ENCODE peak calls at places on chromosomes 2 and 18, in five cellular contexts. One of them, this sample, is unnamed.

GRCh38 chr18:63131106-63131943 is 188.2 kb downstream of the BCL2 start:
- DNase-seq in thyroid gland: peak; percentile 58
- DNase-seq in cardiac muscle cell: peak; percentile 58
- DNase-seq in spleen: no peak
- DNase-seq in aorta: no peak
- DNase-seq in this sample: peak; percentile 6

GRCh38 chr2:238338710-238339394 is 18.5 kb downstream of the TRAF3IP1 start:
- DNase-seq in thyroid gland: no peak
- DNase-seq in cardiac muscle cell: no peak
- DNase-seq in spleen: no peak
- DNase-seq in aorta: no peak
- DNase-seq in this sample: no peak

GRCh38 chr2:196566969-196567666 is 72.4 kb upstream of the CCDC150 start:
- DNase-seq in thyroid gland: no peak
- DNase-seq in cardiac muscle cell: no peak
- DNase-seq in spleen: no peak
- DNase-seq in aorta: no peak
- DNase-seq in this sample: peak; percentile 4

GRCh38 chr2:180075763-180076362 is 68.8 kb upstream of the CWC22 start:
- DNase-seq in thyroid gland: no peak
- DNase-seq in cardiac muscle cell: no peak
- DNase-seq in spleen: no peak
- DNase-seq in aorta: no peak
- DNase-seq in this sample: no peak

GRCh38 chr18:37266290-37266689 is 299.3 kb downstream of the CELF4 start:
- DNase-seq in thyroid gland: no peak
- DNase-seq in cardiac muscle cell: peak; percentile 24
- DNase-seq in spleen: no peak
- DNase-seq in aorta: no peak
- DNase-seq in this sample: no peak

GRCh38 chr2:45131587-45131986 is 122.3 kb upstream of the SIX2 start:
- DNase-seq in thyroid gland: no peak
- DNase-seq in cardiac muscle cell: no peak
- DNase-seq in spleen: no peak
- DNase-seq in aorta: no peak
- DNase-seq in this sample: peak; percentile 11

GRCh38 chr18:62045316-62045715 is 141.5 kb downstream of the PIGN start:
- DNase-seq in thyroid gland: no peak
- DNase-seq in cardiac muscle cell: no peak
- DNase-seq in spleen: no peak
- DNase-seq in aorta: no peak
- DNase-seq in this sample: no peak

GRCh38 chr2:148645925-148646559 is 1.5 kb downstream of the EPC2 start:
- DNase-seq in thyroid gland: peak; percentile 30
- DNase-seq in cardiac muscle cell: peak; percentile 60
- DNase-seq in spleen: no peak
- DNase-seq in aorta: peak; percentile 50
- DNase-seq in this sample: peak; percentile 56

DNA sequence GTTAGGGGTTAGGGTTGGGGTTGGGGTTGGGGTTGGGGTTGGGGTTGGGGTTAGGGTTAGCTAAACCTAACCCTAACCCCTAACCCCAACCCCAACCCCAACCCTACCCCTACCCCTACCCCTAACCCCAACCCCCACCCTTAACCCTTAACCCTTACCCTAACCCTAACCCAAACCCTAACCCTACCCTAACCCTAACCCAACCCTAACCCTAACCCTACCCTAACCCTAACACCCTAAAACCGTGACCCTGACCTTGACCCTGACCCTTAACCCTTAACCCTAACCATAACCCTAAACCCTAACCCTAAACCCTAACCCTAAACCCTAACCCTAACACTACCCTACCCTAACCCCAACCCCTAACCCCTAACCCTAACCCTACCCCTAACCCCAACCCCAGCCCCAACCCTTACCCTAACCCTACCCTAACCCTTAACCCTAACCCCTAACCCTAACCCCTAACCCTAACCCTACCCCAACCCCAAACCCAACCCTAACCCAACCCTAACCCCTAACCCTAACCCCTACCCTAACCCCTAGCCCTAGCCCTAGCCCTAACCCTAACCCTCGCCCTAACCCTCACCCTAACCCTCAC is 24.1 kb upstream of the RABL2A start:
- DNase-seq in thyroid gland: no peak
- DNase-seq in cardiac muscle cell: no peak
- DNase-seq in spleen: no peak
- DNase-seq in aorta: no peak
- DNase-seq in this sample: no peak
- H3K4me3 ChIP-seq in thyroid gland: no peak overlapping the region
- H3K4me3 ChIP-seq in cardiac muscle cell: peak overlapping the region; percentile 25
- H3K4me3 ChIP-seq in spleen: peak overlapping the region; percentile 76
- H3K4me3 ChIP-seq in aorta: no peak overlapping the region
- H3K4me3 ChIP-seq in this sample: peak overlapping the region; percentile 70

DNA sequence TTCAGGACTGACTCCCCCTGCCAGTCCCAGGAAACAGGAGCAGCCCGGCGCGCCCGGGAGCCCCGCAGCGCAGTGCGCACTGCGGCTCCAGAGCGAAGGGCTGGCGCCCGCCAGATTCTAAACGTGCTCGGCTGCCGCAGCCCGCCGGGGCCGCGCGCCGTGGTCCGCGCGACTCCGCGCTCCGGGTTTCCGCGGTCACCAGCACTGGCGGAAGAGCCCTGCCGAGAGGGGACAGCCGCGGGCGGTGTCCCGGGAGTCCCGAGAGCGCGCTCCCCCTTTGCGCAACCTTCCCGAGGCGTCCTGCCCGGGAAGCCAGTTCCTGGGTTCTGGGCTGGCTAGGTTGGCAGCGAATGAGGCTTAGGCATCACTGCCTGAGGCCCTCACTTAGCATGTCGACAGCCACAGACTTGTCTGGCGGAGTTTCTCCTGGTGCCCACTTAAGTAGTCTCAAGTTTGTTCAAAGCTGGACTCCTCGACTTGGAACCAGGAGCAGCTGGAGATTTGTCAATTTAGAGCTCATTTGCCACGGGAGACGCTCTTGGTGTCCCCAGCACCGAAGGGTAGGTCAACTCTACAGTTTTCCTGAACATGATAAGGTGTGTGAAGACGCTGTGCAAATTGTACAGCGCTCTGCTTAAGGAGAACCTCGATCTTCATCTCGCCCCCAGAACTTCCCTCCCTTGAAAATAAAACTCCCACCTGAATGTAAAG is 1.5 kb upstream of the VSNL1 start:
- DNase-seq in thyroid gland: peak; percentile 84
- DNase-seq in cardiac muscle cell: peak; percentile 88
- DNase-seq in spleen: no peak
- DNase-seq in aorta: peak; percentile 64
- DNase-seq in this sample: peak; percentile 77
- H3K27me3 ChIP-seq in thyroid gland: no peaks in the 10 kb centered on the region
- H3K27me3 ChIP-seq in cardiac muscle cell: peaks cover 51% of the 10 kb centered on the region
- H3K27me3 ChIP-seq in spleen: peaks cover 68% of the 10 kb centered on the region
- H3K27me3 ChIP-seq in aorta: peaks cover 2% of the 10 kb centered on the region
- H3K27me3 ChIP-seq in this sample: peaks cover 4% of the 10 kb centered on the region

DNA sequence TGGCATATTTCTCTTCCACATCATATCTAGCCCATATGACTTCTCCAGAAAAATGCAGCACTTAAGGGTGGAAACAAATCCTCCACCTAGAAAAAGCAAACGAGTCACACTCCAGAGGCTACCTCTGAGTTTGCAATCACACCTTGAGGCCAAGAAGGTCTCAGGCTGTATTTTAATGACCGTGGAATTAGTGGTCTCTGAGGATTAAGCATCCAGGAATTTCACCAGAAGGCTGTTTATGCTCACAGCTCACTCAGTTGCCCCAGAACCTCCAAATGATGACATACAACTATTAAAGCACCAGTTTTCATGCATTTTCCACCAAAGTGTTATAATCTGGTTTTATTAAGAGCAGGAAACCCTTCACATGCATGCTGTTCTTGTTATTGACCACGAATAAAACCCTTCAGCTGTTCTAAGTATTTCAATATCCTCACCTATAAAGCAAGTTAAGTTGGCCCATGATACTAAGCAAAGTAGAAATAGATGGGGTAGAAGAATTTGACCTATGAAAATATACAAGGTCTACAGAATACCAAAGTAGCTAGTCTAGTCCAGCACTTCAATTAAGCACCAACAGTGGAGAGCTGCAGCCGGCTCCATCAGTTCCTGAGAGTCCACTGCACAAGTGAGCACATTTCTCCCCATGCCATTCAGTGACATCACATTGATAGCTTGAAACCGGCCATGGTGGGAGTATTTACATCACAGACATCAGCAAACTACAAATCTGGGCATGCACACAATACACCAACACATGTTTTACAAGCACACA is 39.5 kb upstream of the SLC14A1 start:
- DNase-seq in thyroid gland: peak; percentile 47
- DNase-seq in cardiac muscle cell: no peak
- DNase-seq in spleen: no peak
- DNase-seq in aorta: no peak
- DNase-seq in this sample: no peak
- H3K4me3 ChIP-seq in thyroid gland: no peak overlapping the region
- H3K4me3 ChIP-seq in cardiac muscle cell: no peak overlapping the region
- H3K4me3 ChIP-seq in spleen: no peak overlapping the region
- H3K4me3 ChIP-seq in aorta: no peak overlapping the region
- H3K4me3 ChIP-seq in this sample: no peak overlapping the region

GRCh38 chr2:110854355-110855081 is 122.1 kb downstream of the ACOXL start:
- DNase-seq in thyroid gland: no peak
- DNase-seq in cardiac muscle cell: peak; percentile 16
- DNase-seq in spleen: no peak
- DNase-seq in aorta: no peak
- DNase-seq in this sample: no peak

GRCh38 chr2:110861616-110862260 is 129.4 kb downstream of the ACOXL start:
- DNase-seq in thyroid gland: no peak
- DNase-seq in cardiac muscle cell: no peak
- DNase-seq in spleen: no peak
- DNase-seq in aorta: no peak
- DNase-seq in this sample: no peak

GRCh38 chr2:110860620-110861019 is 128.2 kb downstream of the ACOXL start:
- DNase-seq in thyroid gland: no peak
- DNase-seq in cardiac muscle cell: no peak
- DNase-seq in spleen: no peak
- DNase-seq in aorta: no peak
- DNase-seq in this sample: no peak

GRCh38 chr2:110858993-110859770 is 126.8 kb downstream of the ACOXL start:
- DNase-seq in thyroid gland: no peak
- DNase-seq in cardiac muscle cell: no peak
- DNase-seq in spleen: no peak
- DNase-seq in aorta: no peak
- DNase-seq in this sample: no peak

DNA sequence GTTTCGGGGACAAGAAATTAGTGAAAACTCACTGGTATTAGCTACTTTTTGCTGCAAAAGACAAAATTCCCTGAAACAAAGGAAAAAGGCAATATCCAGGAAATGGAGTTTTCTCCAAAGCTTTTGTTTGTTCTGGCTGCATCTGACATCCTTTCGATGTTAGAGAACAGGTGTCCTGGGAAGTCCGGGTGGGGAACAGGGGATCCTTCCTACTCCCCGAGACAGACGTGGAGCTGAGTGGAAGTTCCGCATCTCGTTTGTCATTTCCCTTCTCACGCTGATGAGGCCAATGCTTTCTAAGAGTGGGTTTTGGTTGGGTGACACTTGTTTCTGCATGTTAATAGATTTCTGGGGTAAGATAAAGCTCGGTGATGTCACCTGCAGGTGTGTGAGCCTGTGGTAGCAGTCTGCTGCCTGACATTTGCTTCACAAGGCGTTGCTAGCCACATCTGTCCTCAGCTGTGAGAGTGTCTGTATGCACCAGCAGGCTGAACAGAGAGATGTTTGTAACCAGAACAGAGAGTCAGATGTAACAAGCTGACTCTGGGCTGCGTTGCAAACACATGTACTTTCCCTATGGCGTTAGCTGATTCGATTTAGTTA is 125.9 kb downstream of the ACOXL start:
- DNase-seq in thyroid gland: no peak
- DNase-seq in cardiac muscle cell: no peak
- DNase-seq in spleen: no peak
- DNase-seq in aorta: no peak
- DNase-seq in this sample: no peak
- H3K27me3 ChIP-seq in thyroid gland: no peaks in the 10 kb centered on the region
- H3K27me3 ChIP-seq in cardiac muscle cell: peaks cover 4% of the 10 kb centered on the region
- H3K27me3 ChIP-seq in spleen: no peaks in the 10 kb centered on the region
- H3K27me3 ChIP-seq in aorta: no peaks in the 10 kb centered on the region
- H3K27me3 ChIP-seq in this sample: peaks cover 18% of the 10 kb centered on the region

GRCh38 chr2:226136739-226137138 is 662.9 kb downstream of the IRS1 start:
- DNase-seq in thyroid gland: no peak
- DNase-seq in cardiac muscle cell: no peak
- DNase-seq in spleen: peak; percentile 75
- DNase-seq in aorta: no peak
- DNase-seq in this sample: no peak
- H3K4me3 ChIP-seq in thyroid gland: no peak overlapping the region
- H3K4me3 ChIP-seq in cardiac muscle cell: no peak overlapping the region
- H3K4me3 ChIP-seq in spleen: peak overlapping the region; percentile 4
- H3K4me3 ChIP-seq in aorta: no peak overlapping the region
- H3K4me3 ChIP-seq in this sample: no peak overlapping the region

GRCh38 chr2:26875808-26876207 is 27.9 kb downstream of the DPYSL5 start:
- DNase-seq in thyroid gland: no peak
- DNase-seq in cardiac muscle cell: no peak
- DNase-seq in spleen: no peak
- DNase-seq in aorta: no peak
- DNase-seq in this sample: no peak
- H3K27me3 ChIP-seq in thyroid gland: no peaks in the 10 kb centered on the region
- H3K27me3 ChIP-seq in cardiac muscle cell: peaks cover 43% of the 10 kb centered on the region
- H3K27me3 ChIP-seq in spleen: peaks cover 7% of the 10 kb centered on the region
- H3K27me3 ChIP-seq in aorta: no peaks in the 10 kb centered on the region
- H3K27me3 ChIP-seq in this sample: no peaks in the 10 kb centered on the region

DNA sequence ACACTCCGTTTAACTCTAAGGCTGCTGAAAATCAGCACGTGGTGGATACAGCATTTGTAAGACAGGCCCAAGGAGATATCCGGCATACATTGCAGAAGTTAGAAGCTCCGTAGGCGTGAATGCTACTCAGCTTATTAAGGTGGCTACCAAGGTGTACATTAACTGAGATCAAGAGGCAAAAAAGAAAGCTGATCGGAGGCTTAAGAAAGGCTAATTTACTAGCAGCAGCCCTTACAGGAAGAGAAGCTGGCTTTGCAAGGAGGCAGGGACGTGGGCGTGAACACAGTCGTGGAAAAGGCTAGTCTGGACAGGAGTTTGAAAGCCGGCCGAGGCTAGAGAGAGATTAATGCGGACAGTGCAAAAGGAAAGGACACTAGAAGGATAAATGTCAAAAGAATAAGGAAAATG is 45.7 kb upstream of the SELENOI start:
- DNase-seq in thyroid gland: peak; percentile 55
- DNase-seq in cardiac muscle cell: no peak
- DNase-seq in spleen: no peak
- DNase-seq in aorta: no peak
- DNase-seq in this sample: no peak
- H3K4me3 ChIP-seq in thyroid gland: no peak overlapping the region
- H3K4me3 ChIP-seq in cardiac muscle cell: peak overlapping the region; percentile 18
- H3K4me3 ChIP-seq in spleen: peak overlapping the region; percentile 77
- H3K4me3 ChIP-seq in aorta: peak overlapping the region; percentile 44
- H3K4me3 ChIP-seq in this sample: no peak overlapping the region

This sample was measured in MG63.